ENCODE peak calls at places on chromosomes 2 and 18, in four cellular contexts. Y, Z, C and K are unnamed samples.

GRCh38 chr2:80311304-80311703 is 6.8 kb upstream of the LRRTM1 start:
- DNase-seq in Y (no peak), Z (no peak), C (no peak), K (no peak)

GRCh38 chr2:116676776-116677175 is 1137.7 kb upstream of the DDX18 start:
- DNase-seq in Y (no peak), Z (no peak), C (no peak), K (no peak)

GRCh38 chr2:128477026-128477820 is 158.6 kb upstream of the HS6ST1 start:
- DNase-seq in Y (no peak), Z (no peak), C (no peak), K (no peak)

GRCh38 chr2:67463810-67464209 is 66.7 kb downstream of the ETAA1 start:
- DNase-seq in Y (no peak), Z (no peak), C (no peak), K (no peak)

GRCh38 chr2:21195326-21195725 is 71.6 kb downstream of the TDRD15 start:
- DNase-seq in Y (no peak), Z (no peak), C (no peak), K (no peak)

GRCh38 chr18:55534547-55534946 is 53.4 kb downstream of the TCF4 start:
- DNase-seq in Y (no peak), Z (no peak), C (no peak), K (no peak)

GRCh38 chr2:228657807-228658402 is 476.4 kb upstream of the SPHKAP start:
- DNase-seq in Y (no peak), Z (peak), C (no peak), K (peak)

GRCh38 chr2:31523871-31524492 is 56.8 kb downstream of the SRD5A2 start:
- DNase-seq in Y (peak), Z (peak), C (no peak), K (peak)

GRCh38 chr2:15429032-15429431 is 132.1 kb downstream of the NBAS start:
- DNase-seq in Y (no peak), Z (no peak), C (no peak), K (no peak)

GRCh38 chr2:219243291-219243761 is 1.9 kb downstream of the GLB1L start:
- DNase-seq in Y (no peak), Z (no peak), C (no peak), K (no peak)

GRCh38 chr18:59276047-59276446 is 2.8 kb upstream of the RAX start:
- DNase-seq in Y (no peak), Z (no peak), C (no peak), K (no peak)

GRCh38 chr18:11163668-11164067 is 14.3 kb upstream of the PIEZO2 start:
- DNase-seq in Y (no peak), Z (no peak), C (no peak), K (no peak)

GRCh38 chr2:83071914-83072313 is 1387.2 kb downstream of the SUCLG1 start:
- DNase-seq in Y (no peak), Z (no peak), C (no peak), K (no peak)

GRCh38 chr2:36478332-36478738 is 119.6 kb downstream of the FEZ2 start:
- DNase-seq in Y (peak), Z (no peak), C (peak), K (no peak)

GRCh38 chr18:48308027-48308635 is 101.1 kb downstream of the ZBTB7C start:
- DNase-seq in Y (no peak), Z (no peak), C (no peak), K (no peak)

GRCh38 chr2:88831792-88832248 is 140.3 kb downstream of the RPIA start:
- DNase-seq in Y (peak), Z (no peak), C (no peak), K (peak)

GRCh38 chr2:159053186-159054031 is 85.0 kb downstream of the TANC1 start:
- DNase-seq in Y (no peak), Z (peak), C (no peak), K (no peak)

GRCh38 chr2:108632748-108633147 is 86.5 kb upstream of the RANBP2 start:
- DNase-seq in Y (no peak), Z (no peak), C (no peak), K (no peak)